ENCODE peak calls at places on chromosome X, in four cellular contexts. C is astrocyte of the spinal cord, H is GM12865, O is kidney epithelial cell. K is an unnamed sample.

GRCh38 chrX:39331062-39331704 is 529.9 kb downstream of the MID1IP1 start:
- DNase-seq in C (no peak), H (peak; percentile 63), O (no peak), K (no peak)

GRCh38 chrX:53263597-53264094 is 17.7 kb downstream of the IQSEC2 start:
- DNase-seq in C (peak; percentile 52), H (no peak), O (no peak), K (no peak)

GRCh38 chrX:53678667-53679066 is 7.9 kb downstream of the HUWE1 start:
- DNase-seq in C (no peak), H (peak; percentile 11), O (no peak), K (no peak)

GRCh38 chrX:13046035-13046851 is 1.8 kb upstream of the FAM9C start:
- DNase-seq in C (no peak), H (peak; percentile 59), O (no peak), K (no peak)

GRCh38 chrX:136780738-136781137 is at the start of gene ARHGEF6:
- DNase-seq in C (no peak), H (peak; percentile 65), O (no peak), K (no peak)

GRCh38 chrX:24760601-24761000 is 66.9 kb downstream of the POLA1 start:
- DNase-seq in C (peak; percentile 78), H (no peak), O (no peak), K (no peak)

GRCh38 chrX:15822922-15823321 is 31.7 kb downstream of the AP1S2 start:
- DNase-seq in C (no peak), H (no peak), O (no peak), K (no peak)

GRCh38 chrX:16067886-16068515 is 55.4 kb upstream of the GRPR start:
- DNase-seq in C (no peak), H (peak; percentile 50), O (no peak), K (peak; percentile 13)

GRCh38 chrX:13398073-13398823 is 78.4 kb upstream of the ATXN3L start:
- DNase-seq in C (peak; percentile 98), H (no peak), O (peak; percentile 99), K (no peak)

GRCh38 chrX:153634832-153635231 is 12.2 kb upstream of the DUSP9 start:
- DNase-seq in C (no peak), H (no peak), O (no peak), K (no peak)

GRCh38 chrX:124194209-124194608 is 138.3 kb upstream of the TEX13D start:
- DNase-seq in C (peak; percentile 12), H (no peak), O (no peak), K (no peak)

GRCh38 chrX:153602621-153603020 is 3.7 kb upstream of the CCNQ start:
- DNase-seq in C (no peak), H (no peak), O (no peak), K (no peak)

GRCh38 chrX:39827959-39828358 is 269.8 kb downstream of the BCOR start:
- DNase-seq in C (no peak), H (peak; percentile 65), O (no peak), K (no peak)

GRCh38 chrX:53481093-53481492 is 46.9 kb upstream of the HSD17B10 start:
- DNase-seq in C (no peak), H (peak; percentile 2), O (no peak), K (no peak)

GRCh38 chrX:25002658-25003015 is 13.1 kb downstream of the ARX start:
- DNase-seq in C (no peak), H (no peak), O (no peak), K (no peak)

GRCh38 chrX:13759152-13759718 is 24.7 kb downstream of the OFD1 start:
- DNase-seq in C (no peak), H (peak; percentile 71), O (no peak), K (no peak)

GRCh38 chrX:39759526-39760224 is 338.1 kb downstream of the BCOR start:
- DNase-seq in C (peak; percentile 90), H (no peak), O (no peak), K (no peak)

GRCh38 chrX:30156009-30156408 is 59.4 kb upstream of the MAGEB2 start:
- DNase-seq in C (no peak), H (no peak), O (no peak), K (no peak)

GRCh38 chrX:63739885-63740284 is 45.1 kb downstream of the ARHGEF9 start:
- DNase-seq in C (no peak), H (peak; percentile 3), O (no peak), K (no peak)

GRCh38 chrX:65987856-65988255 is 52.0 kb downstream of the VSIG4 start:
- DNase-seq in C (no peak), H (no peak), O (no peak), K (no peak)

GRCh38 chrX:151279161-151279560 is 102.8 kb downstream of the GPR50 start:
- DNase-seq in C (no peak), H (no peak), O (no peak), K (no peak)

GRCh38 chrX:84363674-84364073 is 138.6 kb downstream of the HDX start:
- DNase-seq in C (no peak), H (no peak), O (no peak), K (no peak)

GRCh38 chrX:103585421-103586313 is at the start of gene TCEAL4:
- DNase-seq in C (no peak), H (peak; percentile 49), O (no peak), K (no peak)

GRCh38 chrX:40104649-40105015 is 6.9 kb upstream of the BCOR start:
- DNase-seq in C (no peak), H (peak; percentile 79), O (no peak), K (no peak)

GRCh38 chrX:150161092-150161672 is 201.9 kb upstream of the MAMLD1 start:
- DNase-seq in C (no peak), H (no peak), O (no peak), K (no peak)

GRCh38 chrX:78514852-78515251 is 144.3 kb downstream of the RTL3 start:
- DNase-seq in C (no peak), H (peak; percentile 9), O (no peak), K (no peak)

GRCh38 chrX:28752330-28752729 is 165.1 kb downstream of the IL1RAPL1 start:
- DNase-seq in C (no peak), H (no peak), O (no peak), K (no peak)

GRCh38 chrX:3598696-3599095 is 114.8 kb downstream of the PRKX start:
- DNase-seq in C (no peak), H (no peak), O (no peak), K (no peak)

GRCh38 chrX:3592184-3592583 is 121.3 kb downstream of the PRKX start:
- DNase-seq in C (no peak), H (no peak), O (no peak), K (no peak)

GRCh38 chrX:3599787-3600465 is 113.5 kb downstream of the PRKX start:
- DNase-seq in C (peak; percentile 47), H (no peak), O (no peak), K (no peak)

GRCh38 chrX:3603026-3603661 is 110.3 kb downstream of the PRKX start:
- DNase-seq in C (no peak), H (no peak), O (no peak), K (no peak)

DNA sequence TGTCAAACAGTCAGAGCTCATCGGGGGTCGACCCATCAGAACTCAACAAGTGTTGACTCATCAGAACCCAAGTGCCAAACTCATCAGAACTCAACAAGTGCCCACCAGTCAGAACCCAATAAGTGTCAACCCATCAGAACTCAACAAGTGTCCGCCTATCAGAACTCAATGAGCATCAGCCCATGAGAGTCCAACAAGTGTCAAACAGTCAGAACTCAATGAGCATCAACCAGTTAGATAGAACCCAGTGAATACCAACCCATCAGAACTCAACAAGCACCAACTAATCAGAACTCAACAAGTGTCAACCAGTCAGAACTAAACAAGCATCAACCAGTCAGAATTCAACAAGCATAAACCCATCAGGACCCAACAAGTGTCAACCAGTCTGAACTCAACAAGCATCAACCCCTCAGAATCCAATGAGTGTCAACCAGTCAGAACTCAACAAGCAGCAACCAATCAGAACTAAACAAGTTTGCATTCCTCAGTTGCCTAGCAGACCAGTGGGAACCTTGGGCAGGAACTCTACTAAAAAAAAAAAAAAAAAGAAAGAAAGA is 115.3 kb downstream of the PRKX start:
- DNase-seq in C (no peak), H (no peak), O (no peak), K (no peak)
- H3K4me3 ChIP-seq in C (no peak overlapping the region), H (no peak overlapping the region), O (no peak overlapping the region), K (no peak overlapping the region)

GRCh38 chrX:912677-913076 is 282.1 kb downstream of the SHOX start:
- DNase-seq in C (no peak), H (no peak), O (no peak), K (no peak)
- TF ChIP-seq CTCF in C (no peak), H (no peak), O (no peak), K (no peak)

GRCh38 chrX:155406429-155406828 is 24.5 kb downstream of the F8A2 start:
- DNase-seq in C (no peak), H (no peak), O (no peak), K (no peak)
- H3K4me3 ChIP-seq in C (no peak overlapping the region), H (no peak overlapping the region), O (no peak overlapping the region), K (no peak overlapping the region)

DNA sequence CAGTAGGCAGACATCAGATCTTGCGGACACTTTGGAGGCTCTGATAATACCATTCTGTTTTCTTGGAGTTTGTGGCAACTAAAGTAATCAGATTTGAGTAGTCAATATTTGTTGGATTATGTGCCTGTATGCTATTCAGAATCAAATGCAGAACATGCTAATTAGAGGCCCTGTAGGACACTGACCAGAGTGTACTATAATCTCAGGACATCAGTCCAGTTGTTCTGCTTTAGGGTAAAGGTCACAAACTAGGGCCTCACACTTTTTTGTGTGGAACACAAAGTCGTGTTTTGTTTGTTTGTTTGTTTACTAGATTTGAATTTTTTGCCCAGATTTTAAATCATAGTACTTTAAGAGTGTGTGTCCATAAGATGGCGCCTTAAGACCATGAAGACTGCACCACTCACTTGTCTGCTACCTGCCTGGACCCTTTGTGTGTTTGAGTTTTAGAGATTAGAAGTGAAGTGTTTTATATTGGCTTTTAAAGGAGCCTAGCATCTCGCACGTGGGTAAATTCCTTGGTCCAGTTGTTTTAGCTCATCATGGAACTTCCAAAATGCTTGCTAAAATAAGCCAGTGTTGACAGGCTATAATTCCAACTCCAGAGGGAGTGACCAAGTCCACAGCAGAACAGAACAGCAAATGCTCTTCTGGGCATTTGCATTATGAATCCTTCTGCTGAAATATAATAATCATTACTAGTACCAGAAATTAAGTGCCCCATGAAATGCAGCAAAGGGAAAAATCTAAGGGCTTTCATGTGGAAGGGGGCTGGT is 34.7 kb downstream of the IL13RA1 start:
- DNase-seq in C (no peak), H (peak; percentile 1), O (no peak), K (no peak)
- TF ChIP-seq CTCF in C (no peak), H (peak; percentile 4), O (no peak), K (no peak)

DNA sequence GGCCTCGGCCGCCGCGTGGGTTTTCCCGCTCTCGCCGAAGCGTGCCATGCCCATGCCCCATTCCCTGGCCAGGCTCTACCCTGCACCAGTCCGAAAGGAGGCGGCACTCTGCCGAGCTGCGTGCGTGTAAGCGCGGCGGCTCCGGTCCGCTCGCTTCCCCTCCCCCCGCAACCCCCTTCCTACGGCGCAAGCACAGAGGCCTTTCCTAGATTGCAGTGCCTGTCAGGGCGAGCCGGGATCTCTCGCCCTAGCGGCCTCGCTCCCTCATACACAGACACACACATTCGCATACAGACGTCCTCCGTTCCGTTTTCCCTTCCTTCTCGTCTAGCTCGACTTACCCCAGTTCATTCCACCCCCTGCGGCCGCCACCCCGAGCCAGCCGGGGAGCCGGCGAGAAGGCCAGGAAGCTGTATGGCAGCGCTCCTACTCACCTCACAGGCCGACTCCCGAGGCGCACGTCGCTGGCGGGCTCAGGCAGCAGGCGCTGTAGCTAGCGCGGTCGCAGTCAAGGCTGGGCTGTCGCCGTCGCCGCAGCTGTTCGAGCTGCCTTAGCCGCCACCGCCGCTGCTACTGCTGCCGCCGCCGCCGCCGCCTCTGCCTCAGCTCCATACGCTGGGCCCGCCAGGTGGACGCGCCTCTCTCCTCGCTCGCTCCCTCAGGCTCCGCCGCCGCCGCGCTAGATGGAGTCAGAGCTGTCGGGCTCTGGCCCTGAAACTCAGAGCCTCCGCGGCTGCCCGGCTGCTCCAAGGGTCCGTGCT is 623 bp downstream of the NEXMIF start:
- DNase-seq in C (peak; percentile 6), H (peak; percentile 80), O (no peak), K (no peak)
- H3K4me3 ChIP-seq in C (peak overlapping the region; percentile 18), H (peak overlapping the region; percentile 71), O (peak overlapping the region; percentile 12), K (peak overlapping the region; percentile 53)

K was measured in GM12864.